ENCODE peak calls at places on chromosomes 4 and X, in nine cellular contexts. One of them, this sample, is unnamed.

GRCh38 chrX:44012484-44013096 is 39.4 kb upstream of the NDP start:
- DNase-seq in COR-L47: no peak
- DNase-seq in NCI-H1092: no peak
- DNase-seq in psoas muscle: peak; percentile 23
- DNase-seq in stimulated activated CD8-positive, alpha-beta memory T cell treated with anti-CD3 and anti-CD28 coated beads, Interleukin-15, amount 100 ng/mL, for 4 hours: peak; percentile 3
- DNase-seq in KBM-7: peak; percentile 91
- DNase-seq in fibroblast of pulmonary artery: peak; percentile 61
- DNase-seq in GM12892: no peak
- DNase-seq in stimulated activated naive CD4-positive, alpha-beta T cell: no peak
- DNase-seq in this sample: peak; percentile 39

GRCh38 chrX:38277802-38278201 is 49.5 kb downstream of the RPGR start:
- DNase-seq in fibroblast of pulmonary artery: no peak
- DNase-seq in stimulated activated naive CD4-positive, alpha-beta T cell: no peak
- DNase-seq in NCI-H1092: no peak
- DNase-seq in stimulated activated CD8-positive, alpha-beta memory T cell treated with anti-CD3 and anti-CD28 coated beads, Interleukin-15, amount 100 ng/mL, for 4 hours: no peak
- DNase-seq in COR-L47: no peak
- DNase-seq in psoas muscle: no peak
- DNase-seq in KBM-7: no peak
- DNase-seq in GM12892: no peak
- DNase-seq in this sample: no peak

GRCh38 chr4:25441519-25442117 is 64.6 kb downstream of the ANAPC4 start:
- DNase-seq in psoas muscle: no peak
- DNase-seq in GM12892: no peak
- DNase-seq in KBM-7: peak; percentile 64
- DNase-seq in NCI-H1092: peak; percentile 64
- DNase-seq in fibroblast of pulmonary artery: peak; percentile 81
- DNase-seq in stimulated activated naive CD4-positive, alpha-beta T cell: no peak
- DNase-seq in COR-L47: peak; percentile 75
- DNase-seq in stimulated activated CD8-positive, alpha-beta memory T cell treated with anti-CD3 and anti-CD28 coated beads, Interleukin-15, amount 100 ng/mL, for 4 hours: no peak
- DNase-seq in this sample: peak; percentile 83

GRCh38 chrX:20477836-20478532 is 211.3 kb upstream of the RPS6KA3 start:
- DNase-seq in psoas muscle: no peak
- DNase-seq in fibroblast of pulmonary artery: no peak
- DNase-seq in stimulated activated naive CD4-positive, alpha-beta T cell: no peak
- DNase-seq in NCI-H1092: peak; percentile 89
- DNase-seq in KBM-7: no peak
- DNase-seq in stimulated activated CD8-positive, alpha-beta memory T cell treated with anti-CD3 and anti-CD28 coated beads, Interleukin-15, amount 100 ng/mL, for 4 hours: no peak
- DNase-seq in GM12892: no peak
- DNase-seq in COR-L47: peak; percentile 79
- DNase-seq in this sample: no peak

GRCh38 chrX:80206647-80207046 is 192.1 kb downstream of the TBX22 start:
- DNase-seq in psoas muscle: no peak
- DNase-seq in stimulated activated naive CD4-positive, alpha-beta T cell: no peak
- DNase-seq in KBM-7: no peak
- DNase-seq in NCI-H1092: no peak
- DNase-seq in fibroblast of pulmonary artery: no peak
- DNase-seq in stimulated activated CD8-positive, alpha-beta memory T cell treated with anti-CD3 and anti-CD28 coated beads, Interleukin-15, amount 100 ng/mL, for 4 hours: no peak
- DNase-seq in GM12892: no peak
- DNase-seq in COR-L47: no peak
- DNase-seq in this sample: no peak

GRCh38 chr4:186839122-186840037 is 115.7 kb upstream of the FAT1 start:
- DNase-seq in fibroblast of pulmonary artery: peak; percentile 89
- DNase-seq in NCI-H1092: no peak
- DNase-seq in KBM-7: peak; percentile 32
- DNase-seq in stimulated activated naive CD4-positive, alpha-beta T cell: no peak
- DNase-seq in GM12892: no peak
- DNase-seq in COR-L47: no peak
- DNase-seq in stimulated activated CD8-positive, alpha-beta memory T cell treated with anti-CD3 and anti-CD28 coated beads, Interleukin-15, amount 100 ng/mL, for 4 hours: no peak
- DNase-seq in psoas muscle: peak; percentile 38
- DNase-seq in this sample: peak; percentile 91

GRCh38 chr4:52376107-52376704 is 282.9 kb downstream of the USP46 start:
- DNase-seq in fibroblast of pulmonary artery: peak; percentile 73
- DNase-seq in psoas muscle: no peak
- DNase-seq in KBM-7: peak; percentile 87
- DNase-seq in COR-L47: peak; percentile 60
- DNase-seq in GM12892: no peak
- DNase-seq in stimulated activated CD8-positive, alpha-beta memory T cell treated with anti-CD3 and anti-CD28 coated beads, Interleukin-15, amount 100 ng/mL, for 4 hours: no peak
- DNase-seq in NCI-H1092: peak; percentile 57
- DNase-seq in stimulated activated naive CD4-positive, alpha-beta T cell: no peak
- DNase-seq in this sample: peak; percentile 68

GRCh38 chr4:106246441-106246840 is 69.6 kb downstream of the TBCK start:
- DNase-seq in GM12892: no peak
- DNase-seq in stimulated activated naive CD4-positive, alpha-beta T cell: no peak
- DNase-seq in NCI-H1092: no peak
- DNase-seq in fibroblast of pulmonary artery: no peak
- DNase-seq in stimulated activated CD8-positive, alpha-beta memory T cell treated with anti-CD3 and anti-CD28 coated beads, Interleukin-15, amount 100 ng/mL, for 4 hours: no peak
- DNase-seq in KBM-7: no peak
- DNase-seq in psoas muscle: no peak
- DNase-seq in COR-L47: no peak
- DNase-seq in this sample: no peak

GRCh38 chr4:141132689-141133145 is 552 bp downstream of the RNF150 start:
- DNase-seq in stimulated activated naive CD4-positive, alpha-beta T cell: no peak
- DNase-seq in psoas muscle: peak; percentile 32
- DNase-seq in KBM-7: no peak
- DNase-seq in NCI-H1092: peak; percentile 9
- DNase-seq in GM12892: peak; percentile 19
- DNase-seq in COR-L47: no peak
- DNase-seq in fibroblast of pulmonary artery: peak; percentile 20
- DNase-seq in stimulated activated CD8-positive, alpha-beta memory T cell treated with anti-CD3 and anti-CD28 coated beads, Interleukin-15, amount 100 ng/mL, for 4 hours: no peak
- DNase-seq in this sample: no peak